ENCODE peak calls at places on chromosome 21, in seven cellular contexts. A, C, B, R, Z, D and S are unnamed samples.

GRCh38 chr21:45513003-45513706 is 29.1 kb downstream of the SLC19A1 start:
- DNase-seq in A (no peak), C (no peak), B (no peak), R (no peak), Z (no peak), D (no peak), S (no peak)

GRCh38 chr21:20996421-20997307 is 1.5 kb upstream of the NCAM2 start:
- DNase-seq in A (no peak), C (no peak), B (no peak), R (peak; percentile 10), Z (no peak), D (no peak), S (no peak)

GRCh38 chr21:36909901-36910561 is 56.4 kb downstream of the HLCS start:
- DNase-seq in A (no peak), C (peak; percentile 91), B (no peak), R (peak; percentile 89), Z (no peak), D (peak; percentile 93), S (no peak)

GRCh38 chr21:39048064-39048463 is 135.2 kb downstream of the PSMG1 start:
- DNase-seq in A (no peak), C (no peak), B (no peak), R (peak; percentile 77), Z (no peak), D (peak; percentile 48), S (no peak)

GRCh38 chr21:35066824-35067223 is 17.7 kb upstream of the RUNX1 start:
- DNase-seq in A (no peak), C (no peak), B (no peak), R (no peak), Z (no peak), D (no peak), S (no peak)

GRCh38 chr21:33892853-33893252 is 22.8 kb downstream of the ATP5PO start:
- DNase-seq in A (no peak), C (no peak), B (no peak), R (peak; percentile 26), Z (no peak), D (no peak), S (no peak)

GRCh38 chr21:44002511-44002910 is 9.6 kb upstream of the TRAPPC10 start:
- DNase-seq in A (no peak), C (no peak), B (no peak), R (no peak), Z (no peak), D (no peak), S (peak; percentile 25)

GRCh38 chr21:21481238-21481637 is 483.0 kb downstream of the NCAM2 start:
- DNase-seq in A (no peak), C (no peak), B (no peak), R (no peak), Z (no peak), D (no peak), S (no peak)

GRCh38 chr21:28337319-28337718 is 655.4 kb downstream of the LTN1 start:
- DNase-seq in A (no peak), C (peak; percentile 42), B (no peak), R (no peak), Z (no peak), D (no peak), S (no peak)

GRCh38 chr21:16742116-16742515 is 770.7 kb upstream of the CXADR start:
- DNase-seq in A (no peak), C (no peak), B (no peak), R (no peak), Z (no peak), D (no peak), S (no peak)

GRCh38 chr21:25901580-25901979 is 166.8 kb downstream of the GABPA start:
- DNase-seq in A (no peak), C (no peak), B (no peak), R (no peak), Z (no peak), D (no peak), S (no peak)

GRCh38 chr21:25383545-25383944 is 223.7 kb downstream of the MRPL39 start:
- DNase-seq in A (no peak), C (no peak), B (no peak), R (no peak), Z (no peak), D (no peak), S (no peak)

GRCh38 chr21:44375281-44375651 is 21.8 kb downstream of the TRPM2 start:
- DNase-seq in A (no peak), C (no peak), B (no peak), R (peak; percentile 2), Z (peak; percentile 39), D (no peak), S (peak; percentile 47)

GRCh38 chr21:44874497-44875331 is 1.2 kb upstream of the PTTG1IP start:
- DNase-seq in A (peak; percentile 43), C (no peak), B (no peak), R (no peak), Z (no peak), D (no peak), S (peak; percentile 45)

GRCh38 chr21:44253832-44254700 is 7.6 kb downstream of the DNMT3L start:
- DNase-seq in A (no peak), C (no peak), B (no peak), R (no peak), Z (no peak), D (no peak), S (peak; percentile 40)

GRCh38 chr21:46188226-46189212 is 4.3 kb upstream of the SPATC1L start:
- DNase-seq in A (no peak), C (no peak), B (peak; percentile 41), R (peak; percentile 86), Z (no peak), D (peak; percentile 52), S (peak; percentile 48)

GRCh38 chr21:36765229-36765628 is 66.3 kb downstream of the SIM2 start:
- DNase-seq in A (no peak), C (no peak), B (no peak), R (no peak), Z (no peak), D (no peak), S (no peak)

GRCh38 chr21:15992171-15992570 is 262.4 kb downstream of the USP25 start:
- DNase-seq in A (no peak), C (no peak), B (no peak), R (no peak), Z (no peak), D (peak; percentile 26), S (no peak)

GRCh38 chr21:32994305-32994704 is 31.4 kb upstream of the OLIG2 start:
- DNase-seq in A (no peak), C (peak; percentile 1), B (no peak), R (peak; percentile 15), Z (no peak), D (peak; percentile 11), S (no peak)

GRCh38 chr21:42220138-42220701 is 1.3 kb downstream of the ABCG1 start:
- DNase-seq in A (peak; percentile 93), C (no peak), B (peak; percentile 74), R (peak; percentile 78), Z (peak; percentile 96), D (peak; percentile 38), S (peak; percentile 89)

GRCh38 chr21:44602474-44602871 is 2.1 kb downstream of the KRTAP10-7 start:
- DNase-seq in A (no peak), C (no peak), B (no peak), R (no peak), Z (no peak), D (no peak), S (no peak)

GRCh38 chr21:38476385-38476784 is 21.9 kb downstream of the ERG start:
- DNase-seq in A (no peak), C (no peak), B (no peak), R (no peak), Z (peak; percentile 98), D (no peak), S (no peak)

GRCh38 chr21:44939532-44940115 is at the start of gene SLX9:
- DNase-seq in A (peak; percentile 70), C (peak; percentile 40), B (peak; percentile 89), R (peak; percentile 90), Z (peak; percentile 77), D (no peak), S (peak; percentile 87)

GRCh38 chr21:34984356-34984755 is 64.7 kb downstream of the RUNX1 start:
- DNase-seq in A (no peak), C (no peak), B (no peak), R (no peak), Z (peak; percentile 68), D (no peak), S (no peak)

GRCh38 chr21:46568562-46568961 is 36.3 kb downstream of the S100B start:
- DNase-seq in A (no peak), C (no peak), B (no peak), R (no peak), Z (no peak), D (no peak), S (no peak)

GRCh38 chr21:38351961-38352521 is 95.2 kb downstream of the KCNJ15 start:
- DNase-seq in A (no peak), C (peak; percentile 58), B (no peak), R (peak; percentile 95), Z (no peak), D (peak; percentile 72), S (no peak)

GRCh38 chr21:34881421-34881820 is 167.7 kb downstream of the RUNX1 start:
- DNase-seq in A (no peak), C (no peak), B (no peak), R (peak; percentile 72), Z (no peak), D (peak; percentile 77), S (no peak)

GRCh38 chr21:45372732-45373355 is 32.1 kb upstream of the COL18A1 start:
- DNase-seq in A (no peak), C (no peak), B (no peak), R (peak; percentile 48), Z (no peak), D (no peak), S (no peak)

GRCh38 chr21:26842300-26842699 is 2.9 kb downstream of the ADAMTS1 start:
- DNase-seq in A (no peak), C (no peak), B (no peak), R (peak; percentile 41), Z (no peak), D (peak; percentile 25), S (no peak)

GRCh38 chr21:23452384-23453083 is 2154.7 kb downstream of the MRPL39 start:
- DNase-seq in A (no peak), C (no peak), B (no peak), R (peak; percentile 35), Z (peak; percentile 1), D (no peak), S (no peak)

GRCh38 chr21:45994086-45994661 is 12.6 kb downstream of the COL6A1 start:
- DNase-seq in A (no peak), C (no peak), B (no peak), R (no peak), Z (no peak), D (no peak), S (peak; percentile 7)

GRCh38 chr21:32359719-32360260 is 33.0 kb downstream of the URB1 start:
- DNase-seq in A (no peak), C (no peak), B (peak; percentile 22), R (no peak), Z (no peak), D (no peak), S (no peak)

GRCh38 chr21:29822064-29822463 is 117.7 kb downstream of the GRIK1 start:
- DNase-seq in A (no peak), C (no peak), B (no peak), R (no peak), Z (no peak), D (no peak), S (no peak)

GRCh38 chr21:44496900-44497550 is 41.7 kb downstream of the LRRC3 start:
- DNase-seq in A (no peak), C (no peak), B (no peak), R (no peak), Z (no peak), D (no peak), S (no peak)

GRCh38 chr21:14877581-14878228 is 187.1 kb downstream of the NRIP1 start:
- DNase-seq in A (no peak), C (no peak), B (no peak), R (peak; percentile 49), Z (no peak), D (peak; percentile 53), S (no peak)

GRCh38 chr21:25709684-25710265 is 24.9 kb downstream of the ATP5PF start:
- DNase-seq in A (no peak), C (no peak), B (no peak), R (no peak), Z (no peak), D (no peak), S (no peak)

GRCh38 chr21:43825610-43825935 is 36.2 kb downstream of the RRP1 start:
- DNase-seq in A (no peak), C (no peak), B (no peak), R (no peak), Z (no peak), D (no peak), S (no peak)